ENCODE peak calls at places on chromosome 4, in seven cellular contexts. H, D, F, C, U, P and J are unnamed samples.

GRCh38 chr4:164977243-164978164 is at the start of gene TRIM61:
- DNase-seq in H (peak; percentile 77), D (peak; percentile 76), F (no peak), C (no peak), U (no peak), P (no peak), J (no peak)

GRCh38 chr4:122894802-122895201 is 27.6 kb downstream of the NUDT6 start:
- DNase-seq in H (no peak), D (no peak), F (no peak), C (no peak), U (no peak), P (no peak), J (peak; percentile 31)

GRCh38 chr4:53804719-53805118 is 213.4 kb upstream of the LNX1 start:
- DNase-seq in H (no peak), D (no peak), F (peak; percentile 32), C (peak; percentile 43), U (no peak), P (no peak), J (no peak)

GRCh38 chr4:1099270-1099669 is 14.1 kb downstream of the RNF212 start:
- DNase-seq in H (no peak), D (no peak), F (no peak), C (no peak), U (no peak), P (no peak), J (no peak)

GRCh38 chr4:1330761-1331590 is 16.0 kb upstream of the UVSSA start:
- DNase-seq in H (no peak), D (no peak), F (no peak), C (no peak), U (no peak), P (no peak), J (no peak)

GRCh38 chr4:105551968-105552746 is at the start of gene ARHGEF38:
- DNase-seq in H (no peak), D (peak; percentile 2), F (no peak), C (peak; percentile 81), U (no peak), P (no peak), J (peak; percentile 70)

GRCh38 chr4:105088110-105088879 is 58.4 kb upstream of the TET2 start:
- DNase-seq in H (no peak), D (peak; percentile 95), F (no peak), C (peak; percentile 24), U (no peak), P (no peak), J (peak; percentile 80)

GRCh38 chr4:105186701-105187158 is 40.1 kb downstream of the TET2 start:
- DNase-seq in H (no peak), D (peak; percentile 63), F (no peak), C (no peak), U (no peak), P (no peak), J (no peak)

GRCh38 chr4:104063341-104063740 is 343.6 kb upstream of the TACR3 start:
- DNase-seq in H (no peak), D (no peak), F (no peak), C (no peak), U (no peak), P (no peak), J (no peak)

GRCh38 chr4:10020871-10021676 is at the start of gene SLC2A9:
- DNase-seq in H (no peak), D (peak; percentile 79), F (no peak), C (no peak), U (no peak), P (no peak), J (no peak)

DNA sequence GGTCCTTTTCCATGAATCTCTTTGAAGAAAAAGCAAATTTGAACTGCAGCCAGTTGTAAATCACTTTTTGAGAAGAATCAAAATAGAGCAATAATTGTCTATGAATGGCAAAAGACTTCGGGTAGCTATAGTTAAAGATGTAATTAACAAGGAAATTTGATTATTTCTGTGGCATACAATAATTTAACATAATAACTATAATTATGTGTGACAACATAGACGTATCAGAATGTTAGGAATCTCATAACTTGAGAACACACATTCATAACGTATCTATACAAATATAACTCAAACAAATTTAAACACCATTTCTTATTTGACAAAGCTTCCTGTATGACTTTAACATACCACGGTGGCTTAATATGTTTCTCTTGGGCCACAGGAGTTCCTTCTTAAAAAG is 36.0 kb upstream of the NSG1 start:
- DNase-seq in H (no peak), D (no peak), F (no peak), C (no peak), U (no peak), P (no peak), J (no peak)
- H3K4me3 ChIP-seq in H (no peak overlapping the region), D (no peak overlapping the region), F (no peak overlapping the region), C (no peak overlapping the region), U (no peak overlapping the region), P (no peak overlapping the region), J (no peak overlapping the region)

DNA sequence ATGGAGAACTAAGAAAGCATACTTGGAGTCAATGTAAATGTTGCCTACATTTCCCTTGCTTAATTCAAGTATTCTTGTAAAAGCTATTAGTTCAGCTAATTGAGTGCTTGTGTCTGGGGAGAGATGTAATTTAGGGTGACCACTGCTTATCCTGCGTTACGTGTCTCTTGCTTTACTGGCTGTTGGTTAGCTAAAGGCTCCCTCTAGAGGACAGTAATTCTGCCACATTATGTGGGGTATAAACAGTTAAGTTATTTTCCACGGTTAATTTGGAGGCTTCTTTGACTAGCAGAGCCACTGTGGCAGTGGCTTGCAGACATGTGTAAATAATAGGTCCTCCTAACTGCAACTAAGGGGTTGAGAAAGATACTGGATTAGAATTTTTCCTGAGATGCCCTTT is 25.3 kb upstream of the NAF1 start:
- DNase-seq in H (no peak), D (no peak), F (peak; percentile 35), C (no peak), U (no peak), P (no peak), J (no peak)
- TF ChIP-seq CTCF in H (no peak), D (peak; percentile 2), F (peak; percentile 71), C (peak; percentile 3), U (peak; percentile 66), P (no peak), J (peak; percentile 15)

DNA sequence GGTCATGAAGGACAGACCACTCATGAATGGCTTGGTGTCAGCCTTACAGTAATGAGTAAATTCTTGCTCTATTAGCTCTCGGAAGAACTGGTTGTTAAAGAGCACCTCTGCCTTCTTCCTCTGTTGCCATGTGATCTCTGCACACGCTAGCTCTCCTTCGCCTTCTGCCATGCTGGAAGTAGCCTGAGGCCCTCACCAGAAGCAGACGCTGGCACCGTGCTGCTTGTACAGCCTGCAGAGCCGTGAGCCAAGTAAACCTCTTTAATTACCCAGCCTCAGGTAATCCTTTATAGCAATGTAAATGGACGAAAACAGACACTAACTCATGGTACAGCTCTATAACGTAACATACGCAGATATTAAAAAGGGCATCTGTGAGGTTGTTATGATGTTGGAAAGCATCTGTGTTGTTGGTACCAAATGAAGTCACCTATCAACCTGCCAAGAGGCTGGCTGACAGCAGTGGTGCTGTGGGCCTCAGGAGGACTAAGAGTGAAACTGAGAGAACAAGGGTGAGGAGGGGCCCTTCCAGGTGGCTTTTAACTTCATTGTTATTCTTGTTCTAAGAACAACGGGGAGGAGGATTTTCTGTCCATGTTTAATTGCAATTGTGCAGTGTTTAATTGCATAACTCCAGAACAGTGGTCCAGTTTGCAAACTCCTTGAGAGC is 69.2 kb downstream of the CRMP1 start:
- DNase-seq in H (no peak), D (no peak), F (no peak), C (no peak), U (no peak), P (no peak), J (no peak)
- H3K36me3 ChIP-seq in H (no peaks in the 10 kb centered on the region), D (no peaks in the 10 kb centered on the region), F (no peaks in the 10 kb centered on the region), C (no peaks in the 10 kb centered on the region), U (no peaks in the 10 kb centered on the region), P (peaks cover 24% of the 10 kb centered on the region), J (peaks cover 2% of the 10 kb centered on the region)

DNA sequence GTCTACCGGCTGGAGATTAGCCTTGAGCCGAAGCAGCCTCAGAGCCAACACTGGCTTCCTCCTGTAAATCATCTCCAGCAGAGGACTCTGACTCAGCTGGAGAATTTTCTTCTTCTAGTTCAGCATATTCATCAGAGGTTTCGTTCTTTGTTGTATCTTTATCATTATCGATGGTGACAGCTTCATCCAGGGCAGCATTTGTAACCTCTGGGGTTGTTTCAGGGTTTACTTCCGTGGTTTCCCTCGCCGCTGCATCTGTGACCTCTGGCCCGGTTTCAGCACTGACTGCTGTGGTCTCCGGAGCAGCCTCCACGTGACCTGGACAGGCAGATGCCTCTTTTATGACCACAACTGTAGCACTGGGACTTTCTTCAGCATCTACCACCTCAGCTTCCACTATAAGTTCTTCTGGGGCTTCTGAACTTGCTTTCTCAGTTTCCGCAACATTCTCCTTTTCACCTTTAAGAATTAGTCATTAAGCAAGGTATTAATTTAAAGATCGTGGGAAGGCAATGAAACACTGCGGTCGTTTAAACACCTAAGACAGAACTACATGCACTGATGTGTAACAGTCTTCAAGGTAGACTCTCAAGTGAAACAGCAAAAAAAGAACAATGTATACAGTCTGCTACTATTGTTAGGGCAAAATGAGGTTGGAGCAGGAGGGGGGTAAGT is 13.3 kb downstream of the MGARP start:
- DNase-seq in H (peak; percentile 62), D (peak; percentile 71), F (peak; percentile 62), C (peak; percentile 79), U (no peak), P (peak; percentile 81), J (peak; percentile 49)
- H3K4me3 ChIP-seq in H (peak overlapping the region; percentile 36), D (no peak overlapping the region), F (peak overlapping the region; percentile 13), C (peak overlapping the region; percentile 4), U (peak overlapping the region; percentile 25), P (no peak overlapping the region), J (peak overlapping the region; percentile 49)

DNA sequence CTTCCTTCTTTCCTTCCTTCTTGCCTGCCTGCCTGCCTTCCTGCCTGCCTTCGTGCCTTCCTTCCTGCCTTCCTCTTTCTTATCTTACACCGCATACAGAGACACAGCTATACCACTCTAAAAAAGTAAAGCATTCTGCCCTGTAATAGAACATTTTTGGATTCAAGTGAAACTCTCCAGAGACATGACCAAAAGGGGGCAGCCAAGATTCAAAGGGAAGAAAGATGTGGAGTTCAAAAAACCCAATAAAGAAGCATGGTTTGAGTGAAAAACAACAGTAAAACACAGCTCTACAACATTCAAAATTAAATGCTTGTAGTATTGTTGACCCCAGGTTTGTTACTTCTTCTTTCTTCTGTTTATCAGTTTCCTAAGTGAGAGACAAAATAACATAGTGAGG is 914.9 kb upstream of the PCDH7 start:
- DNase-seq in H (no peak), D (no peak), F (no peak), C (peak; percentile 14), U (no peak), P (no peak), J (no peak)
- TF ChIP-seq CTCF in H (no peak), D (no peak), F (no peak), C (peak; percentile 28), U (peak; percentile 49), P (no peak), J (no peak)

GRCh38 chr4:184234155-184234554 is 16.5 kb upstream of the ENPP6 start:
- DNase-seq in H (no peak), D (no peak), F (no peak), C (no peak), U (no peak), P (no peak), J (no peak)

GRCh38 chr4:184232212-184232611 is 14.5 kb upstream of the ENPP6 start:
- DNase-seq in H (no peak), D (no peak), F (no peak), C (peak; percentile 79), U (no peak), P (no peak), J (no peak)

GRCh38 chr4:184228306-184228705 is 10.6 kb upstream of the ENPP6 start:
- DNase-seq in H (no peak), D (no peak), F (no peak), C (no peak), U (no peak), P (no peak), J (no peak)

GRCh38 chr4:184232975-184233374 is 15.3 kb upstream of the ENPP6 start:
- DNase-seq in H (no peak), D (no peak), F (no peak), C (no peak), U (no peak), P (no peak), J (no peak)

GRCh38 chr4:184231573-184231972 is 13.9 kb upstream of the ENPP6 start:
- DNase-seq in H (no peak), D (no peak), F (no peak), C (no peak), U (no peak), P (no peak), J (no peak)
- H3K36me3 ChIP-seq in H (no peaks in the 10 kb centered on the region), D (no peaks in the 10 kb centered on the region), F (no peaks in the 10 kb centered on the region), C (no peaks in the 10 kb centered on the region), U (no peaks in the 10 kb centered on the region), P (no peaks in the 10 kb centered on the region), J (no peaks in the 10 kb centered on the region)